ENCODE peak calls at places on chromosomes 5 and 9, in nine cellular contexts. B is cerebellar cortex, Q is fibroblast of mammary gland, T is NCI-H1092 treated with DMSO at 0.1 percent for 48 hours, C is activated T-cell treated with anti-CD3 and anti-CD28 coated beads for 24 hours, H is GM23338, D is NCI-H2081, W is ecto neural progenitor cell, U is cardiac septum. P is an unnamed sample.
A peak's percentile ranks its signal among the peaks of the same experiment; 100 is the strongest.

GRCh38 chr5:97098864-97099454 is 43.5 kb downstream of the LIX1 start:
- DNase-seq in D (no peak), T (no peak), Q (no peak), W (no peak), H (no peak), C (no peak), U (no peak), B (no peak), P (no peak)

GRCh38 chr9:35697486-35697885 is 7.8 kb upstream of the TPM2 start:
- DNase-seq in Q (no peak), U (no peak), T (no peak), D (no peak), C (no peak), H (no peak), B (no peak), W (no peak), P (no peak)

GRCh38 chr5:103247120-103247519 is 11.4 kb upstream of the MACIR start:
- DNase-seq in U (no peak), Q (no peak), H (no peak), B (no peak), D (no peak), C (no peak), T (no peak), W (no peak), P (no peak)

GRCh38 chr5:138466058-138466899 is 1.0 kb downstream of the EGR1 start:
- DNase-seq in H (no peak), Q (no peak), T (no peak), B (no peak), D (no peak), W (no peak), C (no peak), U (no peak), P (no peak)

GRCh38 chr5:150505041-150505511 is 2.9 kb upstream of the NDST1 start:
- DNase-seq in Q (no peak), D (no peak), T (no peak), W (no peak), B (no peak), H (no peak), C (no peak), U (no peak), P (no peak)

GRCh38 chr5:107672212-107673105 is 1.7 kb upstream of the EFNA5 start:
- DNase-seq in T (peak; percentile 86), B (peak; percentile 82), C (no peak), Q (peak; percentile 87), D (peak; percentile 95), H (peak; percentile 99), U (peak; percentile 81), W (peak; percentile 92), P (peak; percentile 35)

GRCh38 chr5:88769165-88769564 is 113.8 kb downstream of the MEF2C start:
- DNase-seq in B (no peak), U (no peak), H (no peak), C (no peak), W (no peak), T (no peak), D (no peak), Q (peak; percentile 95), P (no peak)

GRCh38 chr5:112628219-112628618 is 109.5 kb upstream of the APC start:
- DNase-seq in C (no peak), U (no peak), W (no peak), Q (no peak), T (peak; percentile 28), H (peak; percentile 47), D (no peak), B (peak; percentile 13), P (no peak)

GRCh38 chr9:126915281-126915816 is 767 bp downstream of the RALGPS1 start:
- DNase-seq in Q (no peak), C (no peak), B (peak; percentile 31), T (peak; percentile 22), H (peak; percentile 96), W (peak; percentile 71), U (peak; percentile 77), D (peak; percentile 66), P (no peak)

GRCh38 chr5:3197699-3198098 is 397.9 kb upstream of the IRX1 start:
- DNase-seq in B (no peak), Q (no peak), H (peak; percentile 66), D (no peak), T (peak; percentile 98), W (peak; percentile 84), C (no peak), U (peak; percentile 71), P (no peak)

P was measured in BJ.